ENCODE peak calls at places on chromosomes 13 and 19, in five cellular contexts. One of them, this sample, is unnamed. For H3K4me1, the result is how much of the 10 kb centered on the place peaks cover.

GRCh38 chr19:39409886-39410619 is 2.4 kb upstream of the PLEKHG2 start:
- DNase-seq in mesendoderm: peak
- DNase-seq in sigmoid colon: peak
- DNase-seq in psoas muscle: peak
- DNase-seq in uterus: peak
- DNase-seq in this sample: peak

GRCh38 chr13:40318366-40318765 is 348.1 kb downstream of the FOXO1 start:
- DNase-seq in sigmoid colon: no peak
- DNase-seq in mesendoderm: no peak
- DNase-seq in psoas muscle: peak
- DNase-seq in uterus: no peak
- DNase-seq in this sample: peak

GRCh38 chr19:36196249-36196648 is 18.2 kb downstream of the ZNF565 start:
- DNase-seq in sigmoid colon: no peak
- DNase-seq in psoas muscle: no peak
- DNase-seq in mesendoderm: no peak
- DNase-seq in uterus: no peak
- DNase-seq in this sample: no peak

GRCh38 chr19:51427220-51427619 is 9.8 kb upstream of the SIGLEC10 start:
- DNase-seq in psoas muscle: no peak
- DNase-seq in mesendoderm: no peak
- DNase-seq in sigmoid colon: no peak
- DNase-seq in uterus: no peak
- DNase-seq in this sample: no peak

GRCh38 chr19:5229778-5230165 is 110.8 kb downstream of the PTPRS start:
- DNase-seq in mesendoderm: no peak
- DNase-seq in sigmoid colon: no peak
- DNase-seq in psoas muscle: no peak
- DNase-seq in uterus: no peak
- DNase-seq in this sample: no peak

GRCh38 chr13:99471231-99472202 is 29.8 kb upstream of the TM9SF2 start:
- DNase-seq in psoas muscle: no peak
- DNase-seq in mesendoderm: no peak
- DNase-seq in sigmoid colon: no peak
- DNase-seq in uterus: no peak
- DNase-seq in this sample: no peak

GRCh38 chr13:109146912-109147624 is 517.7 kb downstream of the MYO16 start:
- DNase-seq in sigmoid colon: no peak
- DNase-seq in mesendoderm: no peak
- DNase-seq in psoas muscle: no peak
- DNase-seq in uterus: no peak
- DNase-seq in this sample: no peak

GRCh38 chr19:18202759-18203407 is 959 bp downstream of the RAB3A start:
- DNase-seq in mesendoderm: no peak
- DNase-seq in psoas muscle: peak
- DNase-seq in uterus: peak
- DNase-seq in sigmoid colon: peak
- DNase-seq in this sample: no peak

GRCh38 chr13:39040206-39040605 is 1.9 kb downstream of the NHLRC3 start:
- DNase-seq in mesendoderm: no peak
- DNase-seq in psoas muscle: no peak
- DNase-seq in sigmoid colon: no peak
- DNase-seq in uterus: no peak
- DNase-seq in this sample: no peak

GRCh38 chr13:91544723-91545122 is 146.3 kb downstream of the GPC5 start:
- DNase-seq in uterus: no peak
- DNase-seq in psoas muscle: no peak
- DNase-seq in sigmoid colon: no peak
- DNase-seq in mesendoderm: peak
- DNase-seq in this sample: no peak

GRCh38 chr13:34340534-34340933 is 522.6 kb downstream of the RFC3 start:
- DNase-seq in uterus: no peak
- DNase-seq in psoas muscle: no peak
- DNase-seq in sigmoid colon: no peak
- DNase-seq in mesendoderm: no peak
- DNase-seq in this sample: no peak

GRCh38 chr13:105177265-105177900 is 1358.1 kb downstream of the EFNB2 start:
- DNase-seq in uterus: no peak
- DNase-seq in sigmoid colon: no peak
- DNase-seq in mesendoderm: no peak
- DNase-seq in psoas muscle: no peak
- DNase-seq in this sample: no peak

GRCh38 chr19:610801-611505 is 21.3 kb downstream of the HCN2 start:
- DNase-seq in psoas muscle: peak
- DNase-seq in sigmoid colon: no peak
- DNase-seq in uterus: no peak
- DNase-seq in mesendoderm: no peak
- DNase-seq in this sample: no peak

GRCh38 chr19:56810260-56810659 is 30.3 kb downstream of the PEG3 start:
- DNase-seq in sigmoid colon: no peak
- DNase-seq in mesendoderm: no peak
- DNase-seq in uterus: no peak
- DNase-seq in psoas muscle: no peak
- DNase-seq in this sample: no peak

GRCh38 chr13:40430234-40430633 is 236.2 kb downstream of the FOXO1 start:
- DNase-seq in sigmoid colon: peak
- DNase-seq in psoas muscle: no peak
- DNase-seq in mesendoderm: no peak
- DNase-seq in uterus: peak
- DNase-seq in this sample: no peak

GRCh38 chr19:15022752-15023151 is 26.5 kb upstream of the CASP14 start:
- DNase-seq in uterus: no peak
- DNase-seq in sigmoid colon: no peak
- DNase-seq in psoas muscle: no peak
- DNase-seq in mesendoderm: no peak
- DNase-seq in this sample: no peak

GRCh38 chr13:42181381-42181953 is 90.5 kb upstream of the AKAP11 start:
- DNase-seq in mesendoderm: no peak
- DNase-seq in uterus: no peak
- DNase-seq in psoas muscle: no peak
- DNase-seq in sigmoid colon: peak
- DNase-seq in this sample: no peak

GRCh38 chr13:112785419-112785856 is 95.6 kb downstream of the ATP11A start:
- DNase-seq in mesendoderm: no peak
- DNase-seq in uterus: peak
- DNase-seq in sigmoid colon: no peak
- DNase-seq in psoas muscle: no peak
- DNase-seq in this sample: no peak

GRCh38 chr19:1718382-1719315 is 34.7 kb upstream of the ONECUT3 start:
- DNase-seq in mesendoderm: no peak
- DNase-seq in sigmoid colon: no peak
- DNase-seq in uterus: no peak
- DNase-seq in psoas muscle: no peak
- DNase-seq in this sample: no peak

GRCh38 chr13:45021250-45021649 is 31.9 kb downstream of the GPALPP1 start:
- DNase-seq in uterus: no peak
- DNase-seq in mesendoderm: no peak
- DNase-seq in sigmoid colon: no peak
- DNase-seq in psoas muscle: no peak
- DNase-seq in this sample: no peak

DNA sequence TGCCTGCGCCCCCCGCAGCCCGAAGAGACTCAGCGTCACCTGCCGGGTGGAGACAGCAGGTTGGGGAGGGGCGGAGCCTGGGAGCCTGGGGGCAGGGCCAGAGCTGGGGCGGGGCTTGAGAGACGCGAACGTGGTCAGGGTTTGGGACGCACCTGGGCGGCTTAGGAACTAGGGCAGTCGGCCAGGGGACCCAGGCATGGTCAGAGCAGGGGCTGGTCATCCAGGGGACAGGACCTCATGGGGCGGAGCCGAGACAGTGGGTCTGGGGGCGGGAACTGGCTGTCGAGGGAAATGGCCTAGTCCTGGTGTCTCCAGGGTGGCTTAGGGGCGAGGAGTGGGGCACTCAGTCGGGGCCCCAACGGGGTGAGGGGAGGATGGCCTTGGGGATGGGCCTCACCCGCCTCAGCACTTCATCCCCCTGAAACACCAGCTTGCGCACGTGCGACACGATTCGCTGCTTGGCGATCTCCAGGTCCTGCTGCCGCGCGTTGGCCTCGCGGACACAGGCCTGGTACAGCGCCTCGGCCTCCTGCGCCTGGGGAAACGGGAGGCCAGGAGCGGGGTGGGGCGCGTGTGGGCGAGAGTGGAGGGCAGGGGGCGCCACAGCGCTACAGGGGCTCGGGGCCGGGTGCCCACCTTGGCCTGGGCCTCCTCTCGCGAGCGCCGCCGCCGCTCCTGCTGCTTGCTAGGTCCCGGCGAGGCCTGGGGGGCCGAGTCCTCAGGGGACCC is 5.8 kb downstream of the GMIP start:
- DNase-seq in mesendoderm: peak
- DNase-seq in sigmoid colon: no peak
- DNase-seq in uterus: peak
- DNase-seq in psoas muscle: no peak
- DNase-seq in this sample: no peak
- H3K4me3 ChIP-seq in mesendoderm: no peak
- H3K4me3 ChIP-seq in sigmoid colon: no peak
- H3K4me3 ChIP-seq in uterus: no peak
- H3K4me3 ChIP-seq in psoas muscle: no peak
- H3K4me3 ChIP-seq in this sample: no peak

GRCh38 chr19:46946611-46947238 is 72.9 kb upstream of the NPAS1 start:
- DNase-seq in mesendoderm: no peak
- DNase-seq in uterus: no peak
- DNase-seq in sigmoid colon: no peak
- DNase-seq in psoas muscle: no peak
- DNase-seq in this sample: no peak
- H3K4me1 ChIP-seq in mesendoderm: under half
- H3K4me1 ChIP-seq in uterus: under half
- H3K4me1 ChIP-seq in sigmoid colon: half or more
- H3K4me1 ChIP-seq in psoas muscle: half or more
- H3K4me1 ChIP-seq in this sample: under half

GRCh38 chr19:48615145-48616040 is 517 bp upstream of the FAM83E start:
- DNase-seq in psoas muscle: no peak
- DNase-seq in sigmoid colon: no peak
- DNase-seq in uterus: no peak
- DNase-seq in mesendoderm: no peak
- DNase-seq in this sample: no peak
- H3K4me3 ChIP-seq in psoas muscle: no peak
- H3K4me3 ChIP-seq in sigmoid colon: no peak
- H3K4me3 ChIP-seq in uterus: no peak
- H3K4me3 ChIP-seq in mesendoderm: no peak
- H3K4me3 ChIP-seq in this sample: no peak

GRCh38 chr13:32642316-32642715 is 56.1 kb downstream of the PDS5B start:
- DNase-seq in mesendoderm: no peak
- DNase-seq in uterus: no peak
- DNase-seq in sigmoid colon: no peak
- DNase-seq in psoas muscle: no peak
- DNase-seq in this sample: no peak

GRCh38 chr13:32642858-32643257 is 56.6 kb downstream of the PDS5B start:
- DNase-seq in uterus: no peak
- DNase-seq in mesendoderm: no peak
- DNase-seq in sigmoid colon: no peak
- DNase-seq in psoas muscle: no peak
- DNase-seq in this sample: no peak

GRCh38 chr13:32636711-32637110 is 50.5 kb downstream of the PDS5B start:
- DNase-seq in uterus: no peak
- DNase-seq in sigmoid colon: no peak
- DNase-seq in psoas muscle: no peak
- DNase-seq in mesendoderm: no peak
- DNase-seq in this sample: no peak

GRCh38 chr13:32638739-32639138 is 52.5 kb downstream of the PDS5B start:
- DNase-seq in uterus: no peak
- DNase-seq in sigmoid colon: no peak
- DNase-seq in mesendoderm: no peak
- DNase-seq in psoas muscle: no peak
- DNase-seq in this sample: no peak

DNA sequence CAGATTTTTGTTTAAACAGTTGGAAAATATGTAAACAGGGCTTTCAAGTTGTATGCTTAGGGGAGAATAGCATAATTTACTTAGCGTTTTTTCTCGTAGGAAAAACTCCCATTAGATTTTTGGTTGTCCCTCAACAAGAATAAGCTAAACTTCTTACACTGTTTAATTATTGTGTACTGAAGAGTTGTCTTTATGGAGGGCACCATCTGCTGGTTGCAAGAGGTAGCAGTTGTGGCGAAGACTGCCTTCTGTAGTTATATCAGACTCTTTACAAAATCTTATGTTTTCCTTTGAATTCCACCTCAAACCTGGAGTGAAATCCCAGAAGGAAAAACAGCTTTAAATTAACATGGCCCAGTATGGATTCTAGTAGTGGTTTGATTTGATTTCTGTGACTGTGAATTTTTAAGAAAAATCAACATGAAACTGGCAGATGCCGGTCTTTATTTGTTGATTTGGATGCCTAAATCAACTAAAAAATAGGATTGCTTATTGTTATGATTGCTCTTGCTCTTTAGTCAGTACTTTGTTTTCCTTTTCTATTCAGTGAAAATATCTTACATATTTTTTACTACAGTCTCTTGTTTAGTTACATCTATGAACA is 53.4 kb downstream of the PDS5B start:
- DNase-seq in psoas muscle: peak
- DNase-seq in uterus: peak
- DNase-seq in sigmoid colon: peak
- DNase-seq in mesendoderm: peak
- DNase-seq in this sample: peak
- H3K4me1 ChIP-seq in psoas muscle: under half
- H3K4me1 ChIP-seq in uterus: under half
- H3K4me1 ChIP-seq in sigmoid colon: under half
- H3K4me1 ChIP-seq in mesendoderm: under half
- H3K4me1 ChIP-seq in this sample: under half

GRCh38 chr13:26500618-26501320 is 56.7 kb upstream of the WASF3 start:
- DNase-seq in mesendoderm: no peak
- DNase-seq in uterus: no peak
- DNase-seq in psoas muscle: no peak
- DNase-seq in sigmoid colon: peak
- DNase-seq in this sample: no peak

GRCh38 chr13:26499209-26499601 is 58.3 kb upstream of the WASF3 start:
- DNase-seq in mesendoderm: no peak
- DNase-seq in sigmoid colon: peak
- DNase-seq in psoas muscle: no peak
- DNase-seq in uterus: no peak
- DNase-seq in this sample: no peak

GRCh38 chr13:26503826-26504594 is 53.5 kb upstream of the WASF3 start:
- DNase-seq in psoas muscle: no peak
- DNase-seq in uterus: no peak
- DNase-seq in sigmoid colon: peak
- DNase-seq in mesendoderm: no peak
- DNase-seq in this sample: no peak

GRCh38 chr13:26498524-26499208 is 58.8 kb upstream of the WASF3 start:
- DNase-seq in mesendoderm: no peak
- DNase-seq in sigmoid colon: peak
- DNase-seq in uterus: no peak
- DNase-seq in psoas muscle: no peak
- DNase-seq in this sample: no peak

DNA sequence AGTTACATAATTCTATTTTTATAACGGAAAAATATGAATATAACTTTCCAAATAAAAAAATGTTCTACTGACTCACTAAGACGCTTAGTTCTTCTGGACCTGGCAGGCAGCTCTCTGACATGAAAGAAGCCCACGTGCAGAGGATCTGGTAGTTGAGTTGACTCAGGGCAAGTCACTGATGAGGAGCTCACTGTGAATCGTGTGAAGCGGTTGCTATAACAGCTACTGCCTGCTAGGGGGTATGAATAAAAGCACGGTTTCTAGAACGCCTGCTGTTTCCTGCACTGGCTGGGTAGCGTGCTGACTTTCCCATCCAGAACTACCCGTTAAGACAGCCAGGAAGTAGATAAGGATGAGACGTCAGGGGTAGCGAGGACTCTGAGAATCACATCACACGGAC is 54.7 kb upstream of the WASF3 start:
- DNase-seq in psoas muscle: peak
- DNase-seq in sigmoid colon: peak
- DNase-seq in mesendoderm: peak
- DNase-seq in uterus: no peak
- DNase-seq in this sample: no peak
- H3K4me3 ChIP-seq in psoas muscle: no peak
- H3K4me3 ChIP-seq in sigmoid colon: no peak
- H3K4me3 ChIP-seq in mesendoderm: no peak
- H3K4me3 ChIP-seq in uterus: no peak
- H3K4me3 ChIP-seq in this sample: no peak

GRCh38 chr19:7288131-7288530 is 6.1 kb downstream of the INSR start:
- DNase-seq in psoas muscle: no peak
- DNase-seq in mesendoderm: no peak
- DNase-seq in uterus: no peak
- DNase-seq in sigmoid colon: no peak
- DNase-seq in this sample: no peak
- H3K4me1 ChIP-seq in psoas muscle: under half
- H3K4me1 ChIP-seq in mesendoderm: under half
- H3K4me1 ChIP-seq in uterus: under half
- H3K4me1 ChIP-seq in sigmoid colon: under half
- H3K4me1 ChIP-seq in this sample: under half